ENCODE peak calls at places on chromosomes 7 and 10, in ten cellular contexts. M, H, F, E, C, Q, N, A, T and P are unnamed samples.

GRCh38 chr7:155985518-155986427 is 173.5 kb upstream of the SHH start:
- DNase-seq in M (no peak), H (no peak), F (no peak), E (no peak), C (no peak), Q (no peak), N (no peak), A (peak; percentile 32), T (no peak), P (no peak)

GRCh38 chr10:131760416-131761166 is 140.2 kb upstream of the PPP2R2D start:
- DNase-seq in M (no peak), H (no peak), F (no peak), E (no peak), C (no peak), Q (no peak), N (no peak), A (peak; percentile 53), T (no peak), P (no peak)

GRCh38 chr7:95404316-95404715 is 8.1 kb upstream of the PON3 start:
- DNase-seq in M (peak; percentile 43), H (no peak), F (no peak), E (no peak), C (no peak), Q (peak; percentile 22), N (peak; percentile 36), A (no peak), T (no peak), P (no peak)

GRCh38 chr7:50335795-50336754 is 31.6 kb downstream of the IKZF1 start:
- DNase-seq in M (no peak), H (peak; percentile 72), F (no peak), E (no peak), C (peak; percentile 72), Q (no peak), N (no peak), A (peak; percentile 83), T (peak; percentile 15), P (no peak)

GRCh38 chr7:107020400-107020799 is 24.1 kb upstream of the PRKAR2B start:
- DNase-seq in M (no peak), H (no peak), F (no peak), E (no peak), C (no peak), Q (no peak), N (no peak), A (no peak), T (no peak), P (no peak)

GRCh38 chr10:113169853-113170455 is 219.9 kb downstream of the TCF7L2 start:
- DNase-seq in M (no peak), H (no peak), F (no peak), E (no peak), C (no peak), Q (no peak), N (no peak), A (no peak), T (no peak), P (no peak)

GRCh38 chr10:26737730-26738129 is 40.2 kb downstream of the PDSS1 start:
- DNase-seq in M (no peak), H (no peak), F (no peak), E (no peak), C (no peak), Q (no peak), N (peak; percentile 66), A (no peak), T (no peak), P (no peak)

GRCh38 chr10:24873281-24873683 is 79.1 kb downstream of the PRTFDC1 start:
- DNase-seq in M (no peak), H (no peak), F (peak; percentile 39), E (no peak), C (no peak), Q (no peak), N (peak; percentile 96), A (no peak), T (peak; percentile 33), P (peak; percentile 88)

GRCh38 chr10:62453274-62453673 is 79.1 kb downstream of the ZNF365 start:
- DNase-seq in M (no peak), H (no peak), F (no peak), E (no peak), C (no peak), Q (no peak), N (no peak), A (no peak), T (no peak), P (no peak)

GRCh38 chr7:156475666-156476065 is 164.9 kb upstream of the RNF32 start:
- DNase-seq in M (peak; percentile 59), H (no peak), F (no peak), E (no peak), C (no peak), Q (no peak), N (peak; percentile 42), A (peak; percentile 92), T (no peak), P (peak; percentile 30)

GRCh38 chr7:30681262-30682130 is 760 bp downstream of the CRHR2 start:
- DNase-seq in M (no peak), H (no peak), F (no peak), E (no peak), C (no peak), Q (no peak), N (no peak), A (no peak), T (no peak), P (no peak)

GRCh38 chr7:36784991-36785940 is 61.0 kb upstream of the AOAH start:
- DNase-seq in M (peak; percentile 41), H (peak; percentile 27), F (peak; percentile 19), E (peak; percentile 23), C (peak; percentile 55), Q (peak; percentile 30), N (no peak), A (no peak), T (no peak), P (no peak)

GRCh38 chr10:12252882-12253546 is 57.0 kb downstream of the CDC123 start:
- DNase-seq in M (no peak), H (no peak), F (no peak), E (no peak), C (no peak), Q (no peak), N (peak; percentile 16), A (no peak), T (no peak), P (no peak)

GRCh38 chr7:98213874-98214810 is 2.9 kb downstream of the BHLHA15 start:
- DNase-seq in M (peak; percentile 18), H (no peak), F (no peak), E (no peak), C (no peak), Q (peak; percentile 12), N (no peak), A (peak; percentile 75), T (no peak), P (no peak)

GRCh38 chr7:148856891-148857290 is 27.2 kb downstream of the EZH2 start:
- DNase-seq in M (no peak), H (no peak), F (no peak), E (no peak), C (no peak), Q (no peak), N (peak; percentile 41), A (no peak), T (no peak), P (no peak)

GRCh38 chr7:158646766-158647474 is 57.7 kb downstream of the NCAPG2 start:
- DNase-seq in M (no peak), H (no peak), F (no peak), E (no peak), C (no peak), Q (no peak), N (no peak), A (no peak), T (no peak), P (no peak)

GRCh38 chr10:114044251-114045070 is 795 bp downstream of the ADRB1 start:
- DNase-seq in M (peak; percentile 31), H (no peak), F (no peak), E (no peak), C (no peak), Q (peak; percentile 45), N (no peak), A (no peak), T (no peak), P (no peak)

GRCh38 chr10:103832806-103833205 is 22.6 kb downstream of the SH3PXD2A start:
- DNase-seq in M (no peak), H (no peak), F (no peak), E (no peak), C (no peak), Q (no peak), N (no peak), A (no peak), T (no peak), P (no peak)

GRCh38 chr7:43872401-43873165 is 3.3 kb upstream of the MRPS24 start:
- DNase-seq in M (peak; percentile 59), H (no peak), F (no peak), E (no peak), C (no peak), Q (no peak), N (peak; percentile 96), A (no peak), T (peak; percentile 60), P (peak; percentile 57)

GRCh38 chr10:128993443-128993842 is 473.6 kb upstream of the MGMT start:
- DNase-seq in M (no peak), H (no peak), F (no peak), E (no peak), C (no peak), Q (no peak), N (no peak), A (no peak), T (no peak), P (no peak)

GRCh38 chr7:6579446-6579845 is 2.2 kb downstream of the ZDHHC4 start:
- DNase-seq in M (no peak), H (no peak), F (no peak), E (no peak), C (no peak), Q (no peak), N (peak; percentile 33), A (no peak), T (no peak), P (no peak)

GRCh38 chr10:112732277-112732891 is 217.7 kb upstream of the TCF7L2 start:
- DNase-seq in M (no peak), H (no peak), F (no peak), E (no peak), C (no peak), Q (no peak), N (peak; percentile 65), A (no peak), T (peak; percentile 18), P (no peak)

GRCh38 chr7:158812684-158813083 is 16.6 kb downstream of the ESYT2 start:
- DNase-seq in M (no peak), H (peak; percentile 64), F (no peak), E (no peak), C (peak; percentile 68), Q (no peak), N (no peak), A (no peak), T (no peak), P (no peak)

GRCh38 chr7:43303740-43304241 is 191.3 kb downstream of the HECW1 start:
- DNase-seq in M (no peak), H (no peak), F (no peak), E (no peak), C (no peak), Q (no peak), N (peak; percentile 41), A (no peak), T (no peak), P (no peak)

GRCh38 chr10:31401287-31401686 is 82.3 kb downstream of the ZEB1 start:
- DNase-seq in M (no peak), H (no peak), F (no peak), E (no peak), C (no peak), Q (no peak), N (no peak), A (no peak), T (no peak), P (no peak)

GRCh38 chr7:7761974-7762769 is 43.8 kb upstream of the RPA3 start:
- DNase-seq in M (no peak), H (no peak), F (no peak), E (no peak), C (peak; percentile 4), Q (no peak), N (peak; percentile 78), A (no peak), T (no peak), P (no peak)

GRCh38 chr7:51351661-51352060 is 35.1 kb upstream of the COBL start:
- DNase-seq in M (no peak), H (no peak), F (no peak), E (no peak), C (no peak), Q (no peak), N (peak; percentile 77), A (no peak), T (no peak), P (no peak)

GRCh38 chr7:78712111-78712510 is 741.4 kb downstream of the MAGI2 start:
- DNase-seq in M (no peak), H (no peak), F (no peak), E (no peak), C (no peak), Q (no peak), N (no peak), A (no peak), T (no peak), P (no peak)